ENCODE peak calls at places on chromosomes 3 and 15, in ten cellular contexts. One of them, this sample, is unnamed.

GRCh38 chr3:141795311-141795710 is 32.1 kb downstream of the GRK7 start:
- DNase-seq in astrocyte of the spinal cord: no peak
- DNase-seq in H1: no peak
- DNase-seq in OCI-M1: no peak
- DNase-seq in hippocampal formation: no peak
- DNase-seq in activated naive CD8-positive, alpha-beta T cell treated with anti-CD3 and anti-CD28 coated beads, Interleukin-2, amount 10 ng/mL, durations not matched to agents 7 days and 5 days: peak; percentile 28
- DNase-seq in WTC11: no peak
- DNase-seq in ELR: no peak
- DNase-seq in endothelial cell: no peak
- DNase-seq in AG10803: no peak
- DNase-seq in this sample: no peak

GRCh38 chr3:140250010-140250825 is 315.2 kb downstream of the CLSTN2 start:
- DNase-seq in hippocampal formation: no peak
- DNase-seq in OCI-M1: no peak
- DNase-seq in ELR: no peak
- DNase-seq in endothelial cell: no peak
- DNase-seq in activated naive CD8-positive, alpha-beta T cell treated with anti-CD3 and anti-CD28 coated beads, Interleukin-2, amount 10 ng/mL, durations not matched to agents 7 days and 5 days: no peak
- DNase-seq in H1: no peak
- DNase-seq in astrocyte of the spinal cord: no peak
- DNase-seq in AG10803: no peak
- DNase-seq in WTC11: no peak
- DNase-seq in this sample: no peak

GRCh38 chr3:186609247-186609868 is 3.5 kb upstream of the AHSG start:
- DNase-seq in activated naive CD8-positive, alpha-beta T cell treated with anti-CD3 and anti-CD28 coated beads, Interleukin-2, amount 10 ng/mL, durations not matched to agents 7 days and 5 days: no peak
- DNase-seq in hippocampal formation: no peak
- DNase-seq in WTC11: no peak
- DNase-seq in ELR: peak; percentile 41
- DNase-seq in H1: no peak
- DNase-seq in OCI-M1: peak; percentile 30
- DNase-seq in astrocyte of the spinal cord: no peak
- DNase-seq in AG10803: peak; percentile 6
- DNase-seq in endothelial cell: no peak
- DNase-seq in this sample: no peak

GRCh38 chr3:10194328-10195071 is 29.8 kb downstream of the IRAK2 start:
- DNase-seq in AG10803: no peak
- DNase-seq in hippocampal formation: peak; percentile 47
- DNase-seq in activated naive CD8-positive, alpha-beta T cell treated with anti-CD3 and anti-CD28 coated beads, Interleukin-2, amount 10 ng/mL, durations not matched to agents 7 days and 5 days: peak; percentile 60
- DNase-seq in endothelial cell: no peak
- DNase-seq in OCI-M1: peak; percentile 41
- DNase-seq in ELR: no peak
- DNase-seq in WTC11: no peak
- DNase-seq in astrocyte of the spinal cord: no peak
- DNase-seq in H1: no peak
- DNase-seq in this sample: no peak

GRCh38 chr3:43373588-43373935 is 87.2 kb downstream of the SNRK start:
- DNase-seq in AG10803: no peak
- DNase-seq in activated naive CD8-positive, alpha-beta T cell treated with anti-CD3 and anti-CD28 coated beads, Interleukin-2, amount 10 ng/mL, durations not matched to agents 7 days and 5 days: no peak
- DNase-seq in ELR: peak; percentile 65
- DNase-seq in astrocyte of the spinal cord: peak; percentile 29
- DNase-seq in WTC11: no peak
- DNase-seq in OCI-M1: no peak
- DNase-seq in H1: no peak
- DNase-seq in hippocampal formation: no peak
- DNase-seq in endothelial cell: no peak
- DNase-seq in this sample: no peak

GRCh38 chr3:189394599-189395121 is 222.9 kb downstream of the TPRG1 start:
- DNase-seq in OCI-M1: no peak
- DNase-seq in AG10803: no peak
- DNase-seq in H1: no peak
- DNase-seq in endothelial cell: no peak
- DNase-seq in hippocampal formation: no peak
- DNase-seq in ELR: no peak
- DNase-seq in astrocyte of the spinal cord: no peak
- DNase-seq in WTC11: no peak
- DNase-seq in activated naive CD8-positive, alpha-beta T cell treated with anti-CD3 and anti-CD28 coated beads, Interleukin-2, amount 10 ng/mL, durations not matched to agents 7 days and 5 days: no peak
- DNase-seq in this sample: no peak

GRCh38 chr3:160774172-160774571 is 18.1 kb downstream of the PPM1L start:
- DNase-seq in AG10803: no peak
- DNase-seq in OCI-M1: no peak
- DNase-seq in H1: no peak
- DNase-seq in ELR: no peak
- DNase-seq in endothelial cell: no peak
- DNase-seq in astrocyte of the spinal cord: no peak
- DNase-seq in activated naive CD8-positive, alpha-beta T cell treated with anti-CD3 and anti-CD28 coated beads, Interleukin-2, amount 10 ng/mL, durations not matched to agents 7 days and 5 days: no peak
- DNase-seq in WTC11: no peak
- DNase-seq in hippocampal formation: no peak
- DNase-seq in this sample: no peak

GRCh38 chr15:101244889-101245668 is 6.8 kb downstream of the CHSY1 start:
- DNase-seq in AG10803: no peak
- DNase-seq in endothelial cell: no peak
- DNase-seq in activated naive CD8-positive, alpha-beta T cell treated with anti-CD3 and anti-CD28 coated beads, Interleukin-2, amount 10 ng/mL, durations not matched to agents 7 days and 5 days: no peak
- DNase-seq in hippocampal formation: no peak
- DNase-seq in H1: no peak
- DNase-seq in astrocyte of the spinal cord: no peak
- DNase-seq in OCI-M1: no peak
- DNase-seq in WTC11: no peak
- DNase-seq in ELR: no peak
- DNase-seq in this sample: no peak

GRCh38 chr3:86986666-86987420 is 4.1 kb downstream of the VGLL3 start:
- DNase-seq in H1: no peak
- DNase-seq in activated naive CD8-positive, alpha-beta T cell treated with anti-CD3 and anti-CD28 coated beads, Interleukin-2, amount 10 ng/mL, durations not matched to agents 7 days and 5 days: no peak
- DNase-seq in ELR: peak; percentile 76
- DNase-seq in AG10803: peak; percentile 62
- DNase-seq in endothelial cell: no peak
- DNase-seq in astrocyte of the spinal cord: peak; percentile 67
- DNase-seq in OCI-M1: no peak
- DNase-seq in hippocampal formation: no peak
- DNase-seq in WTC11: no peak
- DNase-seq in this sample: no peak

GRCh38 chr3:98788651-98789050 is 25.5 kb downstream of the ST3GAL6 start:
- DNase-seq in H1: no peak
- DNase-seq in activated naive CD8-positive, alpha-beta T cell treated with anti-CD3 and anti-CD28 coated beads, Interleukin-2, amount 10 ng/mL, durations not matched to agents 7 days and 5 days: no peak
- DNase-seq in endothelial cell: no peak
- DNase-seq in WTC11: no peak
- DNase-seq in astrocyte of the spinal cord: peak; percentile 50
- DNase-seq in OCI-M1: peak; percentile 22
- DNase-seq in AG10803: no peak
- DNase-seq in hippocampal formation: no peak
- DNase-seq in ELR: no peak
- DNase-seq in this sample: no peak

GRCh38 chr15:57323806-57324589 is 52.3 kb upstream of the CGNL1 start:
- DNase-seq in hippocampal formation: no peak
- DNase-seq in activated naive CD8-positive, alpha-beta T cell treated with anti-CD3 and anti-CD28 coated beads, Interleukin-2, amount 10 ng/mL, durations not matched to agents 7 days and 5 days: no peak
- DNase-seq in AG10803: peak; percentile 16
- DNase-seq in OCI-M1: peak; percentile 93
- DNase-seq in endothelial cell: no peak
- DNase-seq in ELR: peak; percentile 81
- DNase-seq in astrocyte of the spinal cord: peak; percentile 77
- DNase-seq in H1: no peak
- DNase-seq in WTC11: no peak
- DNase-seq in this sample: peak; percentile 29

This sample was measured in HEK293T.